ENCODE peak calls at places on chromosomes 1 and 21, in nine cellular contexts. K is transverse colon; V is ascending aorta; D is hepatocyte; J is CD8-positive, alpha-beta T cell; Y is GM23248; C is keratinocyte; A is astrocyte; N is mesendoderm. E is an unnamed sample.

GRCh38 chr21:34345892-34346291 is 17.9 kb upstream of the KCNE2 start:
- DNase-seq in Y (peak; percentile 26), K (no peak), D (no peak), C (no peak), V (peak; percentile 63), N (no peak), J (no peak), A (no peak), E (peak; percentile 29)

GRCh38 chr21:16678479-16678878 is 834.4 kb upstream of the CXADR start:
- DNase-seq in J (no peak), N (no peak), K (no peak), Y (no peak), C (no peak), D (no peak), A (no peak), V (no peak), E (no peak)

GRCh38 chr1:96999191-96999590 is 277.6 kb downstream of the PTBP2 start:
- DNase-seq in K (no peak), V (no peak), C (no peak), Y (no peak), D (no peak), N (no peak), A (peak; percentile 59), J (no peak), E (no peak)

GRCh38 chr1:32701951-32702598 is 495 bp downstream of the SYNC start:
- DNase-seq in Y (peak; percentile 66), A (peak; percentile 33), V (peak; percentile 72), K (no peak), N (no peak), J (no peak), C (no peak), D (no peak), E (no peak)

GRCh38 chr1:35573198-35573775 is at the start of gene TFAP2E:
- DNase-seq in N (peak; percentile 45), J (no peak), D (no peak), Y (peak; percentile 72), C (no peak), A (no peak), V (peak; percentile 70), K (peak; percentile 65), E (no peak)

GRCh38 chr1:6984996-6985395 is 199.7 kb downstream of the CAMTA1 start:
- DNase-seq in K (no peak), D (no peak), J (no peak), N (no peak), Y (no peak), A (no peak), C (no peak), V (peak; percentile 34), E (no peak)

GRCh38 chr1:205339717-205340116 is 17.0 kb downstream of the KLHDC8A start:
- DNase-seq in J (no peak), Y (peak; percentile 13), D (no peak), N (no peak), C (no peak), V (no peak), A (no peak), K (no peak), E (no peak)

GRCh38 chr21:37005548-37006242 is 807 bp upstream of the RIPPLY3 start:
- DNase-seq in N (peak; percentile 33), J (no peak), D (no peak), K (no peak), V (no peak), C (no peak), Y (no peak), A (no peak), E (no peak)

GRCh38 chr1:92329356-92330129 is 30.7 kb downstream of the RPAP2 start:
- DNase-seq in Y (peak; percentile 39), J (no peak), D (no peak), K (no peak), N (peak; percentile 25), C (peak; percentile 76), V (no peak), A (peak; percentile 88), E (peak; percentile 45)

GRCh38 chr21:41653243-41653943 is 113.5 kb downstream of the RIPK4 start:
- DNase-seq in N (no peak), K (no peak), A (no peak), Y (no peak), J (no peak), D (no peak), V (no peak), C (no peak), E (no peak)

GRCh38 chr1:197003132-197003531 is 25.8 kb downstream of the CFHR5 start:
- DNase-seq in V (no peak), Y (no peak), K (no peak), A (no peak), C (no peak), N (no peak), J (no peak), D (no peak), E (no peak)

DNA sequence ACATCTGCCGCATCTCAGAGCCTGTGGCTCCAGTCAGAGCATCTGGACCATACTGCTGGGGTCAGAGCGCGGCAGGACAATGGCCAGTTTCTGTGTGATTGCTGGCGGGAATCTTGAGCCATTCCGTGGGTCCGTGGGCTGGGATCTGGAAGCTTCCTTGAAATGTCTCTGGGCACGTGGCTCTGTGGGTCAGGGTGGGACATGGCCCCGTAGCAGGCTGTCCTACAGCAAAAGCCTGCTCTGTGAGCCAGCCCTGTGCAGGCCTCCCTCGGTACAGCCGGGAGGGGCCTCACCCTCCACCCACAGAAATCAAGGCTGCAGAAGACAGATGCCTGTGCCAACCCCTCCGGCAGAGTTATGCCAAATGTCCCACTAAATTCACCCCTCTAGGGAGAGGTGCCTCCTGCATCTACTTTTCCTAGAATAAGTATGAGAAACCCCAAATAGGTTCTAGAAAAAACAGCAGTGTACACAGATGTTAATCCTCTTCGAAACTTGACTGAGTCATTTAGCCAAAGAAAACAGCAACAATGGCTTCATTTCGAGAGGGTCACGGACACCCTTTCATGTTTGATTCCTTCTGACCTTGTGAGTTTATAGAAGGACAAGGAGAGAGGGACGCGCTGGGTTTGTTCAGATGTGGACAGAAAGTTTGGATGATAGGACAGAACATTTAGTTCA is 27.8 kb downstream of the COL18A1 start:
- DNase-seq in J (no peak), Y (peak; percentile 36), N (no peak), D (no peak), V (no peak), A (peak; percentile 49), C (no peak), K (no peak), E (no peak)
- H3K4me3 ChIP-seq in J (no peak overlapping the region), Y (no peak overlapping the region), N (no peak overlapping the region), D (no peak overlapping the region), V (peak overlapping the region; percentile 30), A (no peak overlapping the region), C (no peak overlapping the region), K (no peak overlapping the region), E (no peak overlapping the region)

GRCh38 chr1:47280142-47280541 is 33.8 kb downstream of the STIL start:
- DNase-seq in Y (peak; percentile 56), C (no peak), N (no peak), V (no peak), D (no peak), K (no peak), A (no peak), J (no peak), E (peak; percentile 6)
- H3K27me3 ChIP-seq in Y (no peaks in the 10 kb centered on the region), C (no peaks in the 10 kb centered on the region), N (no peaks in the 10 kb centered on the region), V (no peaks in the 10 kb centered on the region), D (no peaks in the 10 kb centered on the region), K (no peaks in the 10 kb centered on the region), A (no peaks in the 10 kb centered on the region), J (no peaks in the 10 kb centered on the region), E (no peaks in the 10 kb centered on the region)

GRCh38 chr1:156146006-156146748 is 7.2 kb upstream of the SEMA4A start:
- DNase-seq in N (peak; percentile 87), V (peak; percentile 87), C (no peak), Y (peak; percentile 96), D (peak; percentile 84), J (no peak), A (peak; percentile 91), K (peak; percentile 55), E (peak; percentile 78)

GRCh38 chr1:156145622-156146005 is 7.8 kb upstream of the SEMA4A start:
- DNase-seq in C (no peak), V (no peak), N (no peak), A (no peak), K (no peak), D (no peak), Y (no peak), J (no peak), E (no peak)

GRCh38 chr1:156144747-156145146 is 8.6 kb upstream of the SEMA4A start:
- DNase-seq in A (no peak), D (no peak), J (no peak), V (no peak), K (no peak), N (no peak), C (no peak), Y (no peak), E (no peak)

GRCh38 chr1:156148236-156148635 is 5.1 kb upstream of the SEMA4A start:
- DNase-seq in C (no peak), K (no peak), Y (no peak), V (no peak), J (no peak), D (no peak), A (no peak), N (no peak), E (no peak)

DNA sequence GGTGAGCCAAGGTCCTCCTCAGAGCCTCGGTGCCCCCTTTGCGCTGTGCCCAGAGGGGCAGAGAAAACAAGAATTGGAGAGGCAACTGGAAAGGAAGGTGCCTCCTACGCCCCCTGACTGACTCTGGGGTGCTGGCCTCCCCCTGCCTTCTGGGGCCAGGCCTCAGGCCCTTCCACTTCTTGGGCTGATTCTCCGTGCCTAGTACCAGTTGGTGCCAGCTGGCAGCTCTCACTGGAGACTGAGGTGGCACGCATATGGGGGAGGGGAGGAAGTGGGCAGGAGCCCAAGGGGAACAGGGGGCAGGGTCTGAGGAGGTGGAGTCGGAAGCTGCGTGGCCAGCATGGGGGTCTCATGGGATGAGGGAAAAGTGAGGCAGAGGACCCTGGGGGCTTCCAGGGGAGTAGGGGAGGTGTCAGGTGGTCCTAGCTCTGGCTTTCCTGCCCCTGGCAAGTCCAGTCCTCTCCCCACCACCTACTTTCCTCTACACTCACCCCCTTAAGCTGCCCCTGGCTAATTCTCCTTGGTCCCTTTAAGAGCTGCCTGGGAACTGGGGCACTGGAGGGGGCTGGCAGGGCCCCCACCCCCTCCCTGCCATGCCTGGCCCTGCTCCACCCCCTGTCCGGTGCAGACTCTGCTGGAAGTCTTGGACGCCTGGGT is 6.5 kb upstream of the SEMA4A start:
- DNase-seq in K (no peak), A (no peak), N (no peak), J (no peak), D (no peak), C (no peak), Y (peak; percentile 74), V (peak; percentile 71), E (no peak)
- H3K4me3 ChIP-seq in K (no peak overlapping the region), A (no peak overlapping the region), N (no peak overlapping the region), J (no peak overlapping the region), D (no peak overlapping the region), C (no peak overlapping the region), Y (no peak overlapping the region), V (no peak overlapping the region), E (no peak overlapping the region)

DNA sequence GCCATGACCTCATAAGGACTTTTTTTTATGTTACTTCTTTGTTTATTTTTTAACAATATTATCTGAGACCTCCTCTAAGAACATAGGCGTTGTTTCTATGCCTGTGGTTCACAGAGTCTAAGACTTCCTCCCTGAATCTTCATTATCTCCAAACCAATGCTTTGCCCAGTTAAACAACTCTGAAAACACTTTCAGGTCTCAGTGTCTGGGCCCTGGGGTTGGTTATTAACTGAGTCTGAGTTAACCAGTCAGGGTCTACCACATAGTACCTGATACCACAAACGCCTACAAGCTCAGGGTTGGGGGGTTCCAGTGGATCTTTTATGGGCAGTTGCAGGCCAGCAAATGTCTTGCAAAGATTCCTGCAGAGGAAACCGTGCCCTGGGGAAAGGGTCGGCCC is 138.2 kb downstream of the AJAP1 start:
- DNase-seq in K (no peak), N (no peak), A (no peak), J (no peak), V (no peak), D (no peak), Y (no peak), C (no peak), E (no peak)
- H3K27me3 ChIP-seq in K (no peaks in the 10 kb centered on the region), N (no peaks in the 10 kb centered on the region), A (no peaks in the 10 kb centered on the region), J (no peaks in the 10 kb centered on the region), V (no peaks in the 10 kb centered on the region), D (no peaks in the 10 kb centered on the region), Y (no peaks in the 10 kb centered on the region), C (no peaks in the 10 kb centered on the region), E (no peaks in the 10 kb centered on the region)